ENCODE peak calls at places on chromosomes 2 and 18, in eight cellular contexts. I, K, N, O, F, E, Z and B are unnamed samples.
A peak's percentile ranks its signal among the peaks of the same experiment; 100 is the strongest.

GRCh38 chr2:34353498-34354113 is 754.5 kb upstream of the FAM98A start:
- DNase-seq in F (peak; percentile 25), I (no peak), N (no peak), K (no peak), E (no peak), O (no peak), Z (no peak), B (no peak)

GRCh38 chr2:197209742-197210408 is 100.7 kb downstream of the ANKRD44 start:
- DNase-seq in O (no peak), F (no peak), I (peak; percentile 37), K (peak; percentile 9), Z (no peak), N (no peak), E (no peak), B (no peak)

GRCh38 chr2:180101846-180102245 is 94.7 kb upstream of the CWC22 start:
- DNase-seq in O (no peak), K (peak; percentile 4), N (no peak), F (no peak), I (no peak), E (no peak), Z (peak; percentile 12), B (no peak)

GRCh38 chr2:84741182-84741822 is 139.6 kb downstream of the TRABD2A start:
- DNase-seq in E (no peak), N (peak; percentile 54), Z (peak; percentile 73), I (peak; percentile 37), O (no peak), F (peak; percentile 61), K (peak; percentile 38), B (no peak)

GRCh38 chr2:234403074-234403473 is 93.8 kb downstream of the ARL4C start:
- DNase-seq in N (no peak), E (no peak), K (peak; percentile 51), F (no peak), Z (peak; percentile 84), I (no peak), O (no peak), B (no peak)

GRCh38 chr2:216081487-216082387 is at the start of the genes PECR and TMEM169:
- DNase-seq in K (peak; percentile 31), Z (peak; percentile 78), E (peak; percentile 92), F (peak; percentile 67), N (peak; percentile 68), O (peak; percentile 81), I (peak; percentile 66), B (no peak)

GRCh38 chr2:48406096-48406495 is 123.9 kb upstream of the STON1 start:
- DNase-seq in I (no peak), E (no peak), Z (no peak), F (no peak), K (no peak), N (no peak), O (no peak), B (no peak)

GRCh38 chr2:176699098-176699497 is 429.9 kb downstream of the MTX2 start:
- DNase-seq in E (no peak), F (no peak), N (no peak), O (no peak), K (no peak), I (no peak), Z (no peak), B (no peak)

GRCh38 chr18:36075862-36076587 is 8.7 kb upstream of the RPRD1A start:
- DNase-seq in F (peak; percentile 48), O (no peak), K (peak; percentile 75), N (no peak), E (peak; percentile 23), Z (peak; percentile 81), I (no peak), B (peak; percentile 59)

GRCh38 chr2:17084882-17085281 is 419.2 kb upstream of the CYRIA start:
- DNase-seq in K (no peak), F (no peak), O (no peak), E (no peak), N (no peak), I (no peak), Z (no peak), B (no peak)

GRCh38 chr2:237895544-237896506 is 36.4 kb downstream of the RAMP1 start:
- DNase-seq in I (no peak), Z (peak; percentile 24), E (no peak), O (no peak), K (no peak), N (no peak), F (no peak), B (no peak)

GRCh38 chr2:207503234-207503633 is 26.5 kb upstream of the CREB1 start:
- DNase-seq in F (no peak), Z (peak; percentile 27), I (no peak), N (no peak), K (no peak), E (no peak), O (no peak), B (no peak)

GRCh38 chr2:132415256-132416079 is 1.1 kb upstream of the GPR39 start:
- DNase-seq in Z (peak; percentile 78), E (no peak), N (no peak), K (no peak), F (peak; percentile 79), I (no peak), O (no peak), B (no peak)

GRCh38 chr2:164314148-164314547 is 307.1 kb downstream of the GRB14 start:
- DNase-seq in N (no peak), Z (no peak), F (peak; percentile 14), I (no peak), E (no peak), K (no peak), O (no peak), B (no peak)

GRCh38 chr2:150544731-150545130 is 57.3 kb upstream of the RND3 start:
- DNase-seq in N (no peak), F (no peak), O (no peak), E (no peak), Z (no peak), I (no peak), K (no peak), B (no peak)

GRCh38 chr18:52367962-52368745 is 28.2 kb downstream of the DCC start:
- DNase-seq in O (no peak), N (no peak), F (no peak), Z (no peak), K (no peak), E (no peak), I (no peak), B (no peak)

GRCh38 chr2:9884436-9884835 is 41.2 kb downstream of the TAF1B start:
- DNase-seq in O (no peak), E (no peak), K (no peak), N (no peak), F (no peak), Z (no peak), I (no peak), B (no peak)

GRCh38 chr18:56795381-56795780 is 144.2 kb downstream of the WDR7 start:
- DNase-seq in N (no peak), E (no peak), O (no peak), I (no peak), F (peak; percentile 10), Z (peak; percentile 47), K (no peak), B (no peak)